ENCODE peak calls at places on chromosomes 7 and 10, in nine cellular contexts. I is epithelial cell of proximal tubule, V is mesothelial cell of epicardium, T is NCI-H1436, W is T1000, U is AG09309, A is germinal center, N is GM03348, Q is astrocyte. Y is an unnamed sample.

GRCh38 chr7:65371468-65371867 is 2.2 kb upstream of the ZNF92 start:
- DNase-seq in A (no peak), T (no peak), W (no peak), U (no peak), N (no peak), I (no peak), V (no peak), Q (no peak), Y (peak; percentile 3)

GRCh38 chr10:125022671-125023070 is 80.7 kb downstream of the ZRANB1 start:
- DNase-seq in A (no peak), W (no peak), U (no peak), T (no peak), Q (no peak), N (no peak), I (no peak), V (no peak), Y (no peak)

GRCh38 chr7:144019457-144019856 is 19.3 kb downstream of the OR6B1 start:
- DNase-seq in I (no peak), V (no peak), W (peak; percentile 60), T (no peak), N (peak; percentile 70), A (no peak), U (peak; percentile 80), Q (peak; percentile 84), Y (no peak)

GRCh38 chr7:35380739-35381224 is 126.9 kb upstream of the TBX20 start:
- DNase-seq in A (no peak), I (no peak), W (no peak), U (no peak), T (no peak), Q (no peak), N (no peak), V (no peak), Y (no peak)

GRCh38 chr7:63205136-63205535 is 793.5 kb upstream of the ZNF722 start:
- DNase-seq in Q (no peak), N (no peak), I (no peak), U (no peak), V (no peak), W (no peak), T (no peak), A (no peak), Y (no peak)

GRCh38 chr7:131190146-131190545 is 137.5 kb upstream of the MKLN1 start:
- DNase-seq in Q (no peak), I (no peak), N (no peak), W (no peak), A (no peak), V (no peak), U (no peak), T (no peak), Y (no peak)

GRCh38 chr10:33477291-33478088 is 143.0 kb upstream of the NRP1 start:
- DNase-seq in A (no peak), T (no peak), N (no peak), Q (no peak), W (no peak), I (no peak), V (no peak), U (no peak), Y (no peak)

GRCh38 chr7:457814-458510 is 61.7 kb downstream of the PDGFA start:
- DNase-seq in U (no peak), T (no peak), Q (no peak), W (no peak), N (no peak), A (no peak), I (no peak), V (no peak), Y (no peak)

GRCh38 chr10:11141571-11142091 is 124.0 kb downstream of the CELF2 start:
- DNase-seq in U (no peak), N (no peak), A (no peak), W (no peak), T (no peak), V (no peak), I (no peak), Q (no peak), Y (no peak)

GRCh38 chr7:121872831-121873764 is at the start of gene PTPRZ1:
- DNase-seq in U (no peak), N (peak; percentile 64), W (no peak), Q (peak; percentile 20), T (peak; percentile 49), I (no peak), A (no peak), V (peak; percentile 68), Y (peak; percentile 7)

GRCh38 chr10:97466755-97467154 is 20.8 kb downstream of the ZDHHC16 start:
- DNase-seq in N (peak; percentile 31), A (no peak), U (no peak), T (no peak), Q (peak; percentile 46), I (no peak), W (no peak), V (no peak), Y (no peak)

GRCh38 chr7:134908289-134908688 is 78.0 kb upstream of the AGBL3 start:
- DNase-seq in N (peak; percentile 32), U (no peak), V (no peak), T (no peak), W (no peak), Q (peak; percentile 68), I (no peak), A (no peak), Y (no peak)

GRCh38 chr7:41162612-41163011 is 540.3 kb downstream of the INHBA start:
- DNase-seq in V (no peak), U (no peak), I (no peak), T (no peak), A (no peak), Q (peak; percentile 60), W (no peak), N (no peak), Y (no peak)

GRCh38 chr10:87622290-87623004 is 37.2 kb upstream of the PAPSS2 start:
- DNase-seq in U (no peak), I (no peak), Q (no peak), T (no peak), V (no peak), A (no peak), N (no peak), W (no peak), Y (no peak)

GRCh38 chr7:121547341-121548092 is 151.4 kb upstream of the FAM3C start:
- DNase-seq in Q (peak; percentile 45), I (peak; percentile 38), A (peak; percentile 54), N (peak; percentile 61), U (peak; percentile 43), T (peak; percentile 49), V (no peak), W (no peak), Y (peak; percentile 61)

GRCh38 chr7:82442492-82443043 is 1.0 kb downstream of the CACNA2D1 start:
- DNase-seq in I (no peak), T (peak; percentile 13), V (peak; percentile 42), U (no peak), Q (peak; percentile 12), N (peak; percentile 33), A (no peak), W (no peak), Y (peak; percentile 20)

GRCh38 chr10:124728071-124728829 is 15.9 kb downstream of the FAM53B start:
- DNase-seq in A (peak; percentile 52), W (no peak), Q (no peak), I (no peak), T (no peak), V (no peak), N (peak; percentile 54), U (no peak), Y (no peak)

GRCh38 chr10:34520084-34520483 is 295.0 kb downstream of the PARD3 start:
- DNase-seq in T (peak; percentile 55), I (no peak), N (no peak), A (no peak), W (no peak), U (no peak), Q (peak; percentile 66), V (no peak), Y (peak; percentile 11)

GRCh38 chr7:32379486-32380115 is 110.6 kb downstream of the LSM5 start:
- DNase-seq in T (no peak), Q (no peak), I (no peak), U (no peak), A (no peak), V (no peak), W (no peak), N (no peak), Y (no peak)

GRCh38 chr7:98185101-98185500 is 26.1 kb upstream of the BHLHA15 start:
- DNase-seq in T (no peak), V (no peak), W (no peak), Q (no peak), N (no peak), A (no peak), U (no peak), I (no peak), Y (no peak)

GRCh38 chr10:71505862-71506261 is 109.1 kb downstream of the CDH23 start:
- DNase-seq in T (no peak), U (no peak), I (no peak), N (no peak), W (no peak), V (no peak), Q (no peak), A (no peak), Y (no peak)

GRCh38 chr7:25521236-25521635 is 292.9 kb upstream of the NPVF start:
- DNase-seq in V (no peak), W (no peak), Q (no peak), N (no peak), U (no peak), I (no peak), A (no peak), T (no peak), Y (no peak)

GRCh38 chr7:112162161-112163020 is 43.8 kb downstream of the DOCK4 start:
- DNase-seq in I (peak; percentile 86), A (no peak), V (no peak), Q (peak; percentile 54), T (peak; percentile 32), U (no peak), N (no peak), W (no peak), Y (peak; percentile 26)

GRCh38 chr7:153522261-153522660 is 529.9 kb upstream of the DPP6 start:
- DNase-seq in V (no peak), T (no peak), Q (no peak), I (no peak), U (no peak), W (no peak), N (no peak), A (no peak), Y (no peak)

GRCh38 chr10:63385254-63385653 is 80.5 kb downstream of the JMJD1C start:
- DNase-seq in U (no peak), N (no peak), A (no peak), I (no peak), Q (no peak), W (no peak), T (no peak), V (no peak), Y (no peak)

GRCh38 chr7:25851332-25852248 is 300.4 kb upstream of the NFE2L3 start:
- DNase-seq in T (peak; percentile 77), A (peak; percentile 71), I (peak; percentile 38), N (peak; percentile 76), V (peak; percentile 89), Q (peak; percentile 26), W (peak; percentile 37), U (no peak), Y (peak; percentile 53)

GRCh38 chr7:88302486-88302885 is 4.2 kb downstream of the STEAP4 start:
- DNase-seq in U (no peak), A (no peak), Q (no peak), I (no peak), W (no peak), T (no peak), N (no peak), V (no peak), Y (no peak)

GRCh38 chr7:137501561-137501960 is 158.0 kb upstream of the PTN start:
- DNase-seq in Q (no peak), W (no peak), A (no peak), V (no peak), T (no peak), N (no peak), U (no peak), I (no peak), Y (no peak)

GRCh38 chr7:22393825-22394458 is 37.0 kb upstream of the RAPGEF5 start:
- DNase-seq in N (peak; percentile 64), V (no peak), W (no peak), A (no peak), U (peak; percentile 18), I (no peak), T (no peak), Q (peak; percentile 14), Y (no peak)

GRCh38 chr7:100875356-100875751 is 451 bp downstream of the SRRT start:
- DNase-seq in V (no peak), T (no peak), N (peak; percentile 63), Q (no peak), A (peak; percentile 51), U (no peak), W (no peak), I (no peak), Y (no peak)

GRCh38 chr7:11457419-11457818 is 374.6 kb downstream of the THSD7A start:
- DNase-seq in A (no peak), N (no peak), V (no peak), U (no peak), T (no peak), W (no peak), I (no peak), Q (no peak), Y (no peak)

Y was measured in NCI-H774.